ENCODE peak calls at places on chromosome 1, in six cellular contexts. R is A549, I is cardiac muscle cell, H is tibial artery, Z is psoas muscle, N is heart left ventricle. D is an unnamed sample.

GRCh38 chr1:59026472-59026948 is 242.7 kb upstream of the JUN start:
- DNase-seq in N (no peak), H (no peak), Z (no peak), I (no peak), R (no peak), D (no peak)

GRCh38 chr1:111241797-111242196 is 14.3 kb downstream of the CHI3L2 start:
- DNase-seq in H (no peak), N (no peak), Z (no peak), I (no peak), R (no peak), D (no peak)

GRCh38 chr1:168470821-168471473 is 72.8 kb downstream of the XCL2 start:
- DNase-seq in N (no peak), R (peak; percentile 36), H (no peak), Z (no peak), I (no peak), D (no peak)

GRCh38 chr1:84780000-84780716 is 89.9 kb upstream of the SSX2IP start:
- DNase-seq in N (no peak), R (no peak), Z (no peak), I (no peak), H (no peak), D (no peak)

GRCh38 chr1:43059640-43060574 is 101.2 kb upstream of the SLC2A1 start:
- DNase-seq in I (no peak), H (no peak), N (no peak), Z (no peak), R (no peak), D (no peak)

GRCh38 chr1:33220701-33221384 is 35.4 kb upstream of the ZNF362 start:
- DNase-seq in R (no peak), H (no peak), Z (no peak), I (peak; percentile 19), N (no peak), D (peak; percentile 35)

GRCh38 chr1:171180671-171181070 is 4.4 kb upstream of the FMO2 start:
- DNase-seq in R (no peak), Z (no peak), H (no peak), I (no peak), N (no peak), D (no peak)

GRCh38 chr1:95197616-95198252 is 36.3 kb upstream of the RWDD3 start:
- DNase-seq in I (peak; percentile 30), Z (no peak), N (no peak), H (no peak), R (no peak), D (no peak)

GRCh38 chr1:24870551-24871195 is 59.4 kb downstream of the RUNX3 start:
- DNase-seq in R (no peak), Z (no peak), H (peak; percentile 53), N (no peak), I (no peak), D (no peak)

GRCh38 chr1:30427545-30427944 is 295.8 kb downstream of the MATN1 start:
- DNase-seq in I (no peak), Z (no peak), R (no peak), H (peak; percentile 38), N (peak; percentile 1), D (no peak)

GRCh38 chr1:8751984-8752383 is 65.5 kb downstream of the RERE start:
- DNase-seq in I (no peak), R (no peak), H (no peak), Z (no peak), N (no peak), D (no peak)

GRCh38 chr1:8747879-8748825 is 69.3 kb downstream of the RERE start:
- DNase-seq in N (no peak), H (no peak), R (no peak), I (no peak), Z (no peak), D (no peak)

GRCh38 chr1:8754993-8755392 is 62.4 kb downstream of the RERE start:
- DNase-seq in I (no peak), H (no peak), Z (no peak), N (no peak), R (no peak), D (no peak)

GRCh38 chr1:8752921-8753713 is 64.3 kb downstream of the RERE start:
- DNase-seq in H (no peak), N (no peak), I (no peak), Z (no peak), R (no peak), D (no peak)

GRCh38 chr1:8752411-8752810 is 65.0 kb downstream of the RERE start:
- DNase-seq in R (no peak), I (no peak), H (no peak), Z (no peak), N (no peak), D (no peak)
- H3K9me3 ChIP-seq in R (no peaks in the 10 kb centered on the region), I (no peaks in the 10 kb centered on the region), H (no peaks in the 10 kb centered on the region), Z (no peaks in the 10 kb centered on the region), N (no peaks in the 10 kb centered on the region), D (no peaks in the 10 kb centered on the region)

GRCh38 chr1:62725255-62725654 is 37.1 kb upstream of the DOCK7 start:
- DNase-seq in N (no peak), H (no peak), R (no peak), I (no peak), Z (no peak), D (no peak)
- H3K4me3 ChIP-seq in N (no peak overlapping the region), H (peak overlapping the region; percentile 8), R (no peak overlapping the region), I (no peak overlapping the region), Z (no peak overlapping the region), D (no peak overlapping the region)

DNA sequence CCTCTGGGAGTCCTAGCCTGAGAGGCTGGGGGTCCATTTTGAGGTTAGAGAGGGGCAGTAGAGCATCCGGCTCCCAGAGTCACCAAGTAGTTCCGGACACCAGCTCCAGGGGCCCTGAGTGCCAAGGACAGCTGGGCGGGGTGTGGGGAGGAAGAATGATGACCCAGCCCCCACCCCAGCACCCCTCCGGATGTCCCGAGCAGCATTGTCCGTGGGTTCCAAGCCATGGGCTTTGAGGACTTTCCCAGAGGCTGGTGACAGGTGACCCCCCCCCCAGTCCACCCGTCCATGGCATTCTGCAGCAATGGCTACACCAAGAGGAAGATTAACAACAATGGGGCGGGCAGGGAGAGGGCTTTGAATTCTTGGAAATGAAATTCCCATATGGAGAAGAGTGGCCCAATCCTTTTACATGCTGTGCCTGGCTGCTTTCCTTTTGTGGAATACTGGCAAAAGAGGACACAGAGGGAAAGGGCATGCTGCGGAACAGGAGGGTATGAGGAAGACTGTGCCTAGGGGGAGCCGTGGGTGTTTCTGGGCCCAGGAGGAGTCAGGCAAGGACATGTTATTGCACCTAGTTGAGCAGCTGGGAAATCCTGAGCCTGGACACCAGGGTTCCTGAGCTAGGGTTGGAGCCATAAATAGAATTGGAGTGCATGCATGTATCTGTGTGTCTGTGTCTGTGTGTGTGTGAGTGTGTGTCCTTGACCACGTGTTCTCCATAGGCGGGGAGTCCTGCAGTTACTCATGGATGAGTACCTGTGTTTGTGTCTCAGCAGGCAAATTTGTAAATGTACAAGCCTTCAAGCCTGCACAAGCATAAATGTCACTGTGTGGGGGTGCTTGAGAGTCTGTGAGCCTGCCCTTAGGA is 953 bp downstream of the ATP1A2 start:
- DNase-seq in N (peak; percentile 58), R (no peak), I (peak; percentile 66), H (peak; percentile 82), Z (peak; percentile 53), D (no peak)
- TF ChIP-seq CTCF in N (no peak), R (no peak), I (no peak), H (no peak), Z (no peak), D (no peak)

GRCh38 chr1:2855206-2856075 is 53.9 kb upstream of the TTC34 start:
- DNase-seq in N (no peak), I (no peak), H (no peak), R (no peak), Z (no peak), D (no peak)

GRCh38 chr1:2857521-2857920 is 56.0 kb upstream of the TTC34 start:
- DNase-seq in Z (peak; percentile 3), H (no peak), I (no peak), R (no peak), N (no peak), D (no peak)

GRCh38 chr1:2854611-2855010 is 53.1 kb upstream of the TTC34 start:
- DNase-seq in H (no peak), R (no peak), I (no peak), Z (no peak), N (no peak), D (no peak)

GRCh38 chr1:2856821-2857290 is 55.4 kb upstream of the TTC34 start:
- DNase-seq in Z (no peak), I (no peak), H (no peak), N (no peak), R (no peak), D (no peak)

GRCh38 chr1:2856076-2856390 is 54.5 kb upstream of the TTC34 start:
- DNase-seq in I (no peak), Z (no peak), R (no peak), H (no peak), N (no peak), D (no peak)
- H3K9me3 ChIP-seq in I (no peaks in the 10 kb centered on the region), Z (no peaks in the 10 kb centered on the region), R (no peaks in the 10 kb centered on the region), H (no peaks in the 10 kb centered on the region), N (no peaks in the 10 kb centered on the region), D (no peaks in the 10 kb centered on the region)

DNA sequence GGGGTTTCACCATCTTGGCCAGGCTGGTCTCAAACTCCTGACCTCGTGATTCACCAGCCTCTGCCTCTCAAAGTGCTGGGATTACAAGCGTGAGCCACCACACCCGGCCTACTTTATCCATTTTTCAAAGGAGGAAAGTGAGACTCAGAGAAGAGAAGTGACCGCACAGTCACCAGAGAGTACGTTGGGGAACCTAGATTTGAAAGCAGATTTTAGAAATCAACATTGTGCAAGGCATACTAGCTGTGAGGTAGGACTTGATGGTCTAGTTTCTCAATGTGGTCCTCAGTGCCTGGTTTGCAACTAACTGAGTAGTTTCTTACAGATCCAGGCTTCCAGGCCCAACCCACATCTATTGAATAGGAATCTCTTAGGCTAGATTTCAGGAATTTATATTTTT is 1.7 kb upstream of the PRCC start:
- DNase-seq in R (no peak), I (no peak), N (no peak), Z (no peak), H (no peak), D (no peak)
- H3K4me3 ChIP-seq in R (peak overlapping the region; percentile 83), I (peak overlapping the region; percentile 53), N (peak overlapping the region; percentile 92), Z (peak overlapping the region; percentile 95), H (no peak overlapping the region), D (no peak overlapping the region)

GRCh38 chr1:15838721-15839120 is 8.8 kb upstream of the SPEN start:
- DNase-seq in I (no peak), R (no peak), H (peak; percentile 46), N (no peak), Z (no peak), D (no peak)

GRCh38 chr1:15835205-15835740 is 12.2 kb upstream of the SPEN start:
- DNase-seq in N (no peak), I (no peak), R (no peak), Z (no peak), H (no peak), D (peak; percentile 40)

GRCh38 chr1:15836772-15837669 is 10.5 kb upstream of the SPEN start:
- DNase-seq in H (peak; percentile 73), N (peak; percentile 37), I (no peak), Z (peak; percentile 43), R (no peak), D (peak; percentile 53)

GRCh38 chr1:15835741-15836510 is 11.6 kb upstream of the SPEN start:
- DNase-seq in I (peak; percentile 99), H (peak; percentile 100), N (peak; percentile 100), R (peak; percentile 74), Z (peak; percentile 100), D (peak; percentile 99)

GRCh38 chr1:15837931-15838330 is 9.6 kb upstream of the SPEN start:
- DNase-seq in H (peak; percentile 33), R (no peak), N (no peak), I (no peak), Z (no peak), D (no peak)
- TF ChIP-seq CTCF in H (no peak), R (no peak), N (no peak), I (no peak), Z (no peak), D (no peak)

D was measured in lung.